ENCODE peak calls at places on chromosomes 3 and 15, in six cellular contexts. A is AG09309, O is fibroblast of villous mesenchyme, X is mesothelial cell of epicardium, C is choroid plexus epithelial cell, U is RWPE1. Y is an unnamed sample.

GRCh38 chr3:59444293-59444671 is 394.5 kb upstream of the CFAP20DC start:
- DNase-seq in C (no peak), X (no peak), O (no peak), U (no peak), A (no peak), Y (no peak)

GRCh38 chr3:78497692-78498091 is 1270.1 kb downstream of the ROBO1 start:
- DNase-seq in C (peak), X (no peak), U (no peak), A (peak), O (peak), Y (no peak)

GRCh38 chr3:123843668-123844067 is 40.5 kb downstream of the MYLK start:
- DNase-seq in C (peak), X (no peak), A (peak), O (peak), U (no peak), Y (no peak)

GRCh38 chr15:60454824-60455223 is 24.1 kb downstream of the ICE2 start:
- DNase-seq in C (no peak), X (no peak), A (no peak), U (no peak), O (no peak), Y (no peak)

GRCh38 chr3:101281616-101282015 is 38.8 kb downstream of the IMPG2 start:
- DNase-seq in X (peak), A (no peak), U (no peak), C (no peak), O (no peak), Y (no peak)

GRCh38 chr3:13093687-13094086 is 20.5 kb upstream of the IQSEC1 start:
- DNase-seq in U (no peak), C (peak), O (no peak), A (no peak), X (no peak), Y (no peak)

GRCh38 chr3:44890258-44890657 is 15.8 kb downstream of the TGM4 start:
- DNase-seq in A (no peak), O (no peak), U (no peak), X (no peak), C (no peak), Y (no peak)

GRCh38 chr15:37199546-37199945 is 99.2 kb upstream of the MEIS2 start:
- DNase-seq in A (no peak), O (no peak), C (no peak), U (no peak), X (no peak), Y (no peak)

GRCh38 chr3:179716811-179717210 is 64.0 kb downstream of the USP13 start:
- DNase-seq in A (peak), X (no peak), O (peak), C (peak), U (no peak), Y (no peak)

GRCh38 chr15:63067976-63068743 is 25.6 kb downstream of the TPM1 start:
- DNase-seq in X (no peak), U (no peak), A (no peak), O (peak), C (no peak), Y (no peak)

GRCh38 chr3:25462495-25462894 is 34.4 kb downstream of the RARB start:
- DNase-seq in C (no peak), O (no peak), X (no peak), A (no peak), U (no peak), Y (no peak)

GRCh38 chr15:89021224-89021623 is 67.0 kb upstream of the ABHD2 start:
- DNase-seq in C (no peak), O (no peak), X (no peak), A (peak), U (no peak), Y (no peak)

GRCh38 chr15:31265090-31265870 is 61.4 kb upstream of the KLF13 start:
- DNase-seq in X (no peak), A (no peak), C (no peak), U (no peak), O (no peak), Y (no peak)

GRCh38 chr3:86978111-86978528 is 12.8 kb downstream of the VGLL3 start:
- DNase-seq in U (no peak), X (no peak), C (no peak), A (no peak), O (no peak), Y (no peak)

GRCh38 chr3:39141211-39141995 is 12.0 kb downstream of the CSRNP1 start:
- DNase-seq in X (no peak), U (peak), C (peak), O (peak), A (no peak), Y (no peak)

GRCh38 chr15:63461230-63461629 is 43.2 kb upstream of the USP3 start:
- DNase-seq in U (no peak), O (no peak), X (no peak), A (no peak), C (no peak), Y (no peak)

GRCh38 chr3:98360681-98361080 is 7.0 kb downstream of the OR5K4 start:
- DNase-seq in U (no peak), X (no peak), O (no peak), A (no peak), C (no peak), Y (no peak)

GRCh38 chr3:128318275-128318920 is 148.3 kb downstream of the DNAJB8 start:
- DNase-seq in U (no peak), X (no peak), O (no peak), A (no peak), C (no peak), Y (peak)

GRCh38 chr15:39922450-39923092 is 2.5 kb upstream of the GPR176 start:
- DNase-seq in X (no peak), C (no peak), U (no peak), A (no peak), O (no peak), Y (no peak)

GRCh38 chr15:40114218-40114617 is 5.5 kb upstream of the BMF start:
- DNase-seq in C (no peak), U (no peak), X (no peak), O (no peak), A (no peak), Y (no peak)

GRCh38 chr3:120567370-120568197 is 28.6 kb upstream of the NDUFB4 start:
- DNase-seq in U (no peak), A (no peak), O (peak), C (peak), X (no peak), Y (no peak)

GRCh38 chr3:38099518-38099917 is 37.4 kb downstream of the ACAA1 start:
- DNase-seq in O (no peak), U (no peak), X (no peak), A (no peak), C (no peak), Y (no peak)

GRCh38 chr3:99808163-99808794 is 9.4 kb upstream of the CMSS1 start:
- DNase-seq in X (no peak), O (peak), A (peak), C (peak), U (peak), Y (peak)

GRCh38 chr3:127679534-127680145 is 6.9 kb downstream of the ABTB1 start:
- DNase-seq in X (no peak), U (no peak), C (no peak), O (no peak), A (no peak), Y (no peak)

GRCh38 chr15:96335429-96335807 is 4.9 kb downstream of the NR2F2 start:
- DNase-seq in A (no peak), X (no peak), C (peak), O (peak), U (no peak), Y (no peak)

GRCh38 chr3:123757281-123757940 is 126.7 kb downstream of the MYLK start:
- DNase-seq in O (peak), C (peak), X (no peak), U (no peak), A (no peak), Y (no peak)

GRCh38 chr3:120094776-120095225 is 554 bp upstream of the GSK3B start:
- DNase-seq in O (peak), C (peak), A (peak), X (peak), U (peak), Y (peak)

GRCh38 chr3:45546636-45547201 is 47.8 kb upstream of the LIMD1 start:
- DNase-seq in X (no peak), C (no peak), O (no peak), A (no peak), U (no peak), Y (no peak)

GRCh38 chr3:30747771-30748281 is 141.4 kb downstream of the TGFBR2 start:
- DNase-seq in A (peak), U (peak), O (peak), C (peak), X (no peak), Y (no peak)

GRCh38 chr3:173932624-173933023 is 535.1 kb downstream of the NLGN1 start:
- DNase-seq in A (peak), U (no peak), C (peak), X (no peak), O (peak), Y (no peak)

GRCh38 chr3:10941972-10942371 is 50.6 kb upstream of the SLC6A1 start:
- DNase-seq in X (no peak), U (no peak), O (no peak), C (peak), A (no peak), Y (no peak)

GRCh38 chr3:159929181-159929893 is 59.3 kb upstream of the IL12A start:
- DNase-seq in U (peak), O (peak), A (peak), C (peak), X (no peak), Y (no peak)

GRCh38 chr3:141311496-141312358 is 56.6 kb upstream of the ZBTB38 start:
- DNase-seq in C (peak), O (peak), A (peak), X (peak), U (peak), Y (peak)

GRCh38 chr3:16239776-16240175 is 25.0 kb downstream of the DPH3 start:
- DNase-seq in X (no peak), C (no peak), U (no peak), O (peak), A (no peak), Y (no peak)

GRCh38 chr3:190056795-190057194 is 63.9 kb downstream of the P3H2 start:
- DNase-seq in C (no peak), A (no peak), X (no peak), O (no peak), U (no peak), Y (no peak)

GRCh38 chr3:172853005-172853404 is 102.5 kb downstream of the ECT2 start:
- DNase-seq in A (no peak), O (no peak), X (no peak), C (no peak), U (no peak), Y (no peak)

GRCh38 chr3:138081371-138082084 is 33.9 kb downstream of the DZIP1L start:
- DNase-seq in X (no peak), O (peak), C (peak), U (peak), A (no peak), Y (no peak)

GRCh38 chr3:158709666-158710083 is 22.6 kb downstream of the RARRES1 start:
- DNase-seq in C (peak), O (peak), U (no peak), X (no peak), A (peak), Y (no peak)

GRCh38 chr3:4426782-4427344 is 40.2 kb downstream of the SUMF1 start:
- DNase-seq in U (no peak), X (no peak), O (peak), C (peak), A (peak), Y (no peak)

DNA sequence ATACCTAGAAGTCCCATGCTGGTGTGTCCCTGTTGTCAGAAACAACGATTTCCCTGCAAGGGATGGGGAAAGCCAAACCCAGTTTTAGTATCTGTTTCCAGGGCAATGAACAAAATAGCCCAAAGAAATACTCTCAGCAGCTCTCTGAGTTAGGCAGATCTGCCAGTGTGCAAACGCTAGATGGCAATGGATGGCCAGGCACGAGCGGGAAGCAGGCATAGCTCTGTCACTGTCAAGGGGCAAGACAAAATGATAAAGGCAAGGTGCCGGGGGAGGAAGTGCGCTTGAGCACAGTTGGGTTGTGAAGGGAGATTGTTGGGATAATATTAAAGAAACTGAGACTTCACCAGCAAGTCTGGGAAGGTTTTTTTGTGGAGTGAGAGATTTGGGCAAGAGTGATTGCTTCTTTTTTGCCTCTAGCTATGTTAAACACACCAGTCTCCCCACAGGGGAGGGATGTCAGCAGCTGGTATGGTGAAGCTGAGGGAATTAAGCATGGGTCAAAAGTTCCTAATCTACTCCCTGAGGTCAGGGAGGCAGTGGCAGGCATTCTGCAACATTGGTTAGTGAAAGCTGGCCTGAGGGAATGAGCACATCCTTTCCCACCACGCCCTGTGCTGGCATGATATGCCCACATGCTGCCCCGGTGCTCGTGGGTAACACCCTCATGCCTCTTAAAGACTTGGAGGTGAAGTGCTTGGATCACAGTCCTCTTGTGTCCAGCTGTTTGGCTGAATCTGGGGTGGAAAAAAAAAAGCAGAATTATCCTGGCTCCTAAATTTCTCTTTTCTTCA is 117.6 kb downstream of the PDCD6IP start:
- DNase-seq in X (no peak), O (no peak), C (peak), A (no peak), U (peak), Y (no peak)
- TF ChIP-seq CTCF in X (no peak), O (peak), C (peak), A (peak), U (no peak), Y (no peak)

GRCh38 chr3:135213213-135213612 is 418.2 kb downstream of the EPHB1 start:
- DNase-seq in U (no peak), A (no peak), X (no peak), O (no peak), C (no peak), Y (no peak)

GRCh38 chr3:135216659-135217058 is 421.6 kb downstream of the EPHB1 start:
- DNase-seq in O (no peak), A (no peak), U (no peak), C (no peak), X (no peak), Y (no peak)

GRCh38 chr3:135214400-135214799 is 419.3 kb downstream of the EPHB1 start:
- DNase-seq in O (no peak), U (no peak), X (no peak), C (no peak), A (no peak), Y (no peak)

GRCh38 chr3:135217730-135218129 is 422.7 kb downstream of the EPHB1 start:
- DNase-seq in O (no peak), U (no peak), C (no peak), A (no peak), X (no peak), Y (no peak)

DNA sequence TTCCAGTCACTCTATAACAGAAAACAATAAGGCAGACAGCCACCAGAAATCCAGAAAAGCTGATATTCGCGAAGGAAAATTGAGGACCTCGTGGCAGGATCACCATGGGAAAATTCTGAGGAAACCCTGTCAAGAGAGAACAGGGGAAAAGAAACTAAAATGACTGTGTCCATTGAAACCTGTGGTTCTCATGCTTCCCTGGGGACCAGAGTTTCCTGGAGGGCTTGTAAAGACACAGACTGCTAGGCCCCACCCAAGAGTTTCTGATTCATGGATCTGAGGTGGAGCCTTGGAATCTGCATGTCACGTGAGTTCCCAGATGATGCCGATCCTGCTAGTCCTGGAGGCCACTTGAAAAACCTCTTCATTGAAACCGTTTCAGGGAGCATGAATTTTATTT is 420.5 kb downstream of the EPHB1 start:
- DNase-seq in A (no peak), U (no peak), C (no peak), O (no peak), X (no peak), Y (no peak)
- TF ChIP-seq CTCF in A (no peak), U (no peak), C (no peak), O (no peak), X (no peak), Y (no peak)

DNA sequence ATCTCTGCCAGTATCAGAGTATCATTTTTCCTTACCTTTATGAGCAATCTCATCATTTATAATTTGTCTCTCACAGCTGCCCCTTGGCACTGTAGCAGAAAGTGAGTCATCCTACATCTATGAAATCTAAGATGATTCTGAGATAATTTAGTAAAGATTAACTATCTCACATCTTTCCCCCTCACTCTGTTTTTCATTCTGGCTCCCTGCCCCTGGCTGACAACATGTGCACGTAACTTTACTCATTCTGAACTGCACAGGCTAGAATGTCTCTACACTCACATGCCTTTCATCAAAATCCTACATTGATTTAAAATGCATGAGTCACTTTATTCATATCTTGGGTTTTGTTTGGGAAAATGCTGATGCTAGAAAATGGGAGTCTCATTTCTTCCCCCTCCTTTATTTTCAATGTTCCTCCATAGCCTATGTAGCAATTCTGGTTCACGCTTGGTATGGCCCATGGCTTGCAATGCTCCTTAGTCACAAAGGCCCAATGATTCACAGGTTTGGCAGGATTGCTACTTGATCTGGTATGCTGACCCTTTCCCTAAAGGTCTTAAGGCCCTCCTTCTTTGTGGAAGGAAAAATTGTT is 838.5 kb downstream of the TUSC7 start:
- DNase-seq in X (no peak), U (peak), O (peak), C (peak), A (no peak), Y (no peak)
- TF ChIP-seq CTCF in X (no peak), U (no peak), O (no peak), C (no peak), A (no peak), Y (no peak)

GRCh38 chr3:82130056-82130455 is 368.6 kb upstream of the GBE1 start:
- DNase-seq in U (no peak), A (no peak), X (no peak), C (no peak), O (no peak), Y (no peak)
- TF ChIP-seq CTCF in U (no peak), A (no peak), X (no peak), C (no peak), O (no peak), Y (no peak)

GRCh38 chr3:163490119-163490518 is 1588.2 kb downstream of the SI start:
- DNase-seq in U (peak), C (peak), A (no peak), X (no peak), O (peak), Y (no peak)
- TF ChIP-seq CTCF in U (peak), C (peak), A (peak), X (peak), O (peak), Y (peak)

GRCh38 chr3:143366672-143367071 is 247.1 kb downstream of the CHST2 start:
- DNase-seq in A (no peak), C (no peak), U (no peak), X (no peak), O (no peak), Y (no peak)
- TF ChIP-seq CTCF in A (no peak), C (no peak), U (no peak), X (no peak), O (no peak), Y (no peak)

GRCh38 chr3:53162672-53163458 is 1.9 kb downstream of the PRKCD start:
- DNase-seq in C (no peak), A (no peak), O (no peak), X (no peak), U (no peak), Y (no peak)
- TF ChIP-seq CTCF in C (no peak), A (no peak), O (no peak), X (no peak), U (no peak), Y (no peak)

Y was measured in progenitor cell of endocrine pancreas.